ENCODE peak calls at places on chromosomes 12 and 14, in eight cellular contexts. One of them, this sample, is unnamed.

GRCh38 chr14:56854325-56854724 is 44.0 kb upstream of the OTX2 start:
- DNase-seq in LoVo: no peak
- DNase-seq in activated T-cell treated with anti-CD3 and anti-CD28 coated beads for 1 hour: no peak
- DNase-seq in ELR: no peak
- DNase-seq in AG09309: no peak
- DNase-seq in IMR-90: no peak
- DNase-seq in HS-27A: no peak
- DNase-seq in right cardiac atrium: no peak
- DNase-seq in this sample: no peak

GRCh38 chr12:13443498-13443897 is 247.0 kb downstream of the EMP1 start:
- DNase-seq in LoVo: no peak
- DNase-seq in activated T-cell treated with anti-CD3 and anti-CD28 coated beads for 1 hour: no peak
- DNase-seq in ELR: no peak
- DNase-seq in AG09309: no peak
- DNase-seq in IMR-90: no peak
- DNase-seq in HS-27A: no peak
- DNase-seq in right cardiac atrium: peak
- DNase-seq in this sample: no peak

GRCh38 chr12:104793280-104793679 is 164.8 kb downstream of the SLC41A2 start:
- DNase-seq in LoVo: no peak
- DNase-seq in activated T-cell treated with anti-CD3 and anti-CD28 coated beads for 1 hour: no peak
- DNase-seq in ELR: peak
- DNase-seq in AG09309: peak
- DNase-seq in IMR-90: peak
- DNase-seq in HS-27A: no peak
- DNase-seq in right cardiac atrium: peak
- DNase-seq in this sample: peak

GRCh38 chr12:18827913-18828312 is 90.0 kb downstream of the CAPZA3 start:
- DNase-seq in LoVo: no peak
- DNase-seq in activated T-cell treated with anti-CD3 and anti-CD28 coated beads for 1 hour: no peak
- DNase-seq in ELR: no peak
- DNase-seq in AG09309: no peak
- DNase-seq in IMR-90: no peak
- DNase-seq in HS-27A: no peak
- DNase-seq in right cardiac atrium: no peak
- DNase-seq in this sample: no peak

GRCh38 chr12:122030427-122030825 is 8.7 kb downstream of the BCL7A start:
- DNase-seq in LoVo: no peak
- DNase-seq in activated T-cell treated with anti-CD3 and anti-CD28 coated beads for 1 hour: no peak
- DNase-seq in ELR: no peak
- DNase-seq in AG09309: no peak
- DNase-seq in IMR-90: no peak
- DNase-seq in HS-27A: no peak
- DNase-seq in right cardiac atrium: no peak
- DNase-seq in this sample: no peak

GRCh38 chr12:42944516-42944915 is 355.0 kb upstream of the PRICKLE1 start:
- DNase-seq in LoVo: no peak
- DNase-seq in activated T-cell treated with anti-CD3 and anti-CD28 coated beads for 1 hour: no peak
- DNase-seq in ELR: no peak
- DNase-seq in AG09309: no peak
- DNase-seq in IMR-90: no peak
- DNase-seq in HS-27A: no peak
- DNase-seq in right cardiac atrium: no peak
- DNase-seq in this sample: no peak

GRCh38 chr14:64544607-64545312 is 4.2 kb downstream of the HSPA2 start:
- DNase-seq in LoVo: no peak
- DNase-seq in activated T-cell treated with anti-CD3 and anti-CD28 coated beads for 1 hour: no peak
- DNase-seq in ELR: no peak
- DNase-seq in AG09309: no peak
- DNase-seq in IMR-90: peak
- DNase-seq in HS-27A: no peak
- DNase-seq in right cardiac atrium: no peak
- DNase-seq in this sample: no peak

GRCh38 chr12:49049566-49050224 is 10.9 kb downstream of the KMT2D start:
- DNase-seq in LoVo: no peak
- DNase-seq in activated T-cell treated with anti-CD3 and anti-CD28 coated beads for 1 hour: no peak
- DNase-seq in ELR: peak
- DNase-seq in AG09309: no peak
- DNase-seq in IMR-90: peak
- DNase-seq in HS-27A: no peak
- DNase-seq in right cardiac atrium: no peak
- DNase-seq in this sample: peak

GRCh38 chr12:96177013-96177412 is 17.2 kb upstream of the ELK3 start:
- DNase-seq in LoVo: no peak
- DNase-seq in activated T-cell treated with anti-CD3 and anti-CD28 coated beads for 1 hour: peak
- DNase-seq in ELR: peak
- DNase-seq in AG09309: peak
- DNase-seq in IMR-90: peak
- DNase-seq in HS-27A: no peak
- DNase-seq in right cardiac atrium: no peak
- DNase-seq in this sample: peak

GRCh38 chr12:96094201-96094600 is 58.8 kb upstream of the LTA4H start:
- DNase-seq in LoVo: peak
- DNase-seq in activated T-cell treated with anti-CD3 and anti-CD28 coated beads for 1 hour: no peak
- DNase-seq in ELR: peak
- DNase-seq in AG09309: no peak
- DNase-seq in IMR-90: no peak
- DNase-seq in HS-27A: no peak
- DNase-seq in right cardiac atrium: no peak
- DNase-seq in this sample: no peak

GRCh38 chr14:77599894-77600293 is 16.5 kb downstream of the SPTLC2 start:
- DNase-seq in LoVo: peak
- DNase-seq in activated T-cell treated with anti-CD3 and anti-CD28 coated beads for 1 hour: no peak
- DNase-seq in ELR: no peak
- DNase-seq in AG09309: no peak
- DNase-seq in IMR-90: no peak
- DNase-seq in HS-27A: no peak
- DNase-seq in right cardiac atrium: no peak
- DNase-seq in this sample: no peak

GRCh38 chr12:92786045-92786444 is 83.3 kb downstream of the PLEKHG7 start:
- DNase-seq in LoVo: no peak
- DNase-seq in activated T-cell treated with anti-CD3 and anti-CD28 coated beads for 1 hour: no peak
- DNase-seq in ELR: peak
- DNase-seq in AG09309: no peak
- DNase-seq in IMR-90: peak
- DNase-seq in HS-27A: no peak
- DNase-seq in right cardiac atrium: no peak
- DNase-seq in this sample: peak

GRCh38 chr14:92135269-92135668 is 13.5 kb downstream of the CPSF2 start:
- DNase-seq in LoVo: no peak
- DNase-seq in activated T-cell treated with anti-CD3 and anti-CD28 coated beads for 1 hour: no peak
- DNase-seq in ELR: peak
- DNase-seq in AG09309: no peak
- DNase-seq in IMR-90: peak
- DNase-seq in HS-27A: no peak
- DNase-seq in right cardiac atrium: no peak
- DNase-seq in this sample: peak

This sample was measured in fibroblast of mammary gland.